ENCODE peak calls at places on chromosome 18, in five cellular contexts. B, R, I, T and C are unnamed samples.

GRCh38 chr18:57249109-57249508 is 102.2 kb downstream of the BOD1L2 start:
- DNase-seq in R (no peak), B (no peak), T (no peak), I (no peak), C (no peak)

GRCh38 chr18:50614838-50615237 is 55.0 kb downstream of the MAPK4 start:
- DNase-seq in T (no peak), I (no peak), B (no peak), R (no peak), C (no peak)

GRCh38 chr18:9690418-9691178 is 17.5 kb upstream of the RAB31 start:
- DNase-seq in I (no peak), B (no peak), R (no peak), T (no peak), C (no peak)

GRCh38 chr18:36459786-36460185 is 162.3 kb downstream of the FHOD3 start:
- DNase-seq in I (no peak), T (no peak), B (no peak), R (no peak), C (no peak)

GRCh38 chr18:25650201-25650941 is 298.4 kb upstream of the ZNF521 start:
- DNase-seq in T (no peak), R (no peak), B (no peak), I (no peak), C (no peak)

GRCh38 chr18:63161728-63162195 is 157.8 kb downstream of the BCL2 start:
- DNase-seq in B (peak), R (peak), T (peak), I (no peak), C (no peak)

GRCh38 chr18:50649821-50650220 is 89.9 kb downstream of the MAPK4 start:
- DNase-seq in T (no peak), I (no peak), R (peak), B (no peak), C (no peak)

GRCh38 chr18:76972838-76973237 is 150.5 kb downstream of the ZNF236 start:
- DNase-seq in I (no peak), R (no peak), B (no peak), T (no peak), C (no peak)

GRCh38 chr18:10041180-10041579 is 127.4 kb downstream of the VAPA start:
- DNase-seq in R (peak), I (no peak), T (no peak), B (no peak), C (no peak)

GRCh38 chr18:11119962-11120361 is 29.4 kb downstream of the PIEZO2 start:
- DNase-seq in R (no peak), I (no peak), B (no peak), T (no peak), C (no peak)

GRCh38 chr18:28409811-28410210 is 232.9 kb upstream of the CDH2 start:
- DNase-seq in R (no peak), T (no peak), B (no peak), I (no peak), C (no peak)

GRCh38 chr18:77114564-77115391 is 17.8 kb downstream of the MBP start:
- DNase-seq in R (peak), B (no peak), T (no peak), I (no peak), C (no peak)